ENCODE peak calls at places on chromosomes 3 and 15, in six cellular contexts. F, H, G, V, C and Z are unnamed samples. For H3K4me1, the result is how much of the 10 kb centered on the place peaks cover.

GRCh38 chr3:51280171-51280570 is 104.9 kb upstream of the MANF start:
- DNase-seq in G (no peak), C (no peak), H (no peak), F (no peak), V (no peak), Z (no peak)

GRCh38 chr3:156728267-156728985 is 54.0 kb downstream of the TIPARP start:
- DNase-seq in F (no peak), C (no peak), V (peak), G (peak), H (no peak), Z (no peak)

GRCh38 chr3:107884719-107885460 is 205.9 kb downstream of the CD47 start:
- DNase-seq in V (peak), G (peak), C (no peak), F (no peak), H (no peak), Z (no peak)

GRCh38 chr3:33008282-33008681 is 56.8 kb downstream of the CCR4 start:
- DNase-seq in F (no peak), C (no peak), V (no peak), H (no peak), G (no peak), Z (no peak)

GRCh38 chr3:151166161-151166560 is 36.9 kb downstream of the GPR171 start:
- DNase-seq in H (no peak), C (no peak), F (no peak), V (peak), G (peak), Z (no peak)

GRCh38 chr3:31495971-31496370 is 36.8 kb upstream of the STT3B start:
- DNase-seq in G (peak), F (no peak), C (no peak), V (peak), H (no peak), Z (no peak)

GRCh38 chr3:139301183-139301582 is 42.6 kb upstream of the MRPS22 start:
- DNase-seq in V (peak), H (no peak), C (no peak), F (no peak), G (peak), Z (no peak)

GRCh38 chr3:167941234-167941995 is 154.3 kb downstream of the GOLIM4 start:
- DNase-seq in F (peak), V (peak), C (peak), G (peak), H (peak), Z (no peak)

GRCh38 chr3:134216206-134216764 is 34.4 kb downstream of the RYK start:
- DNase-seq in H (no peak), V (no peak), C (no peak), F (no peak), G (no peak), Z (no peak)

GRCh38 chr3:136664771-136665170 is 87.4 kb downstream of the STAG1 start:
- DNase-seq in V (no peak), H (no peak), G (no peak), C (no peak), F (no peak), Z (no peak)

GRCh38 chr3:65597952-65598413 is 440.7 kb downstream of the MAGI1 start:
- DNase-seq in H (no peak), F (no peak), V (peak), C (no peak), G (no peak), Z (no peak)

GRCh38 chr3:48399387-48400172 is 27.6 kb downstream of the FBXW12 start:
- DNase-seq in F (no peak), V (no peak), G (peak), H (no peak), C (no peak), Z (no peak)

GRCh38 chr3:8737823-8738222 is 4.2 kb downstream of the CAV3 start:
- DNase-seq in G (no peak), F (no peak), V (no peak), H (no peak), C (no peak), Z (no peak)

GRCh38 chr15:28082891-28083688 is 16.0 kb downstream of the OCA2 start:
- DNase-seq in G (no peak), C (no peak), H (no peak), V (no peak), F (no peak), Z (no peak)

GRCh38 chr3:78277220-78277619 is 1237.3 kb downstream of the ROBO2 start:
- DNase-seq in H (no peak), V (no peak), C (no peak), F (no peak), G (no peak), Z (no peak)

GRCh38 chr3:73805435-73805834 is 180.7 kb upstream of the PDZRN3 start:
- DNase-seq in H (peak), F (peak), V (no peak), C (peak), G (no peak), Z (no peak)

GRCh38 chr3:14605070-14605469 is 46.5 kb upstream of the CCDC174 start:
- DNase-seq in V (peak), F (no peak), G (peak), H (no peak), C (no peak), Z (no peak)

GRCh38 chr3:49910409-49911123 is 6.9 kb upstream of the MST1R start:
- DNase-seq in V (no peak), F (no peak), C (no peak), G (no peak), H (no peak), Z (no peak)

GRCh38 chr3:56125358-56126005 is 342.8 kb downstream of the ERC2 start:
- DNase-seq in H (peak), G (peak), V (peak), F (no peak), C (no peak), Z (no peak)

GRCh38 chr3:45145681-45146614 is at the start of gene CDCP1:
- DNase-seq in G (peak), F (no peak), H (no peak), C (no peak), V (peak), Z (no peak)

GRCh38 chr3:173911446-173911845 is 513.9 kb downstream of the NLGN1 start:
- DNase-seq in H (no peak), G (no peak), V (no peak), C (no peak), F (no peak), Z (no peak)

GRCh38 chr3:45509768-45510129 is 84.8 kb upstream of the LIMD1 start:
- DNase-seq in C (no peak), H (no peak), F (no peak), G (no peak), V (no peak), Z (no peak)

GRCh38 chr3:175422744-175423143 is 563.6 kb downstream of the NAALADL2 start:
- DNase-seq in H (no peak), G (peak), V (no peak), F (no peak), C (no peak), Z (no peak)

GRCh38 chr3:148158210-148158609 is 539.5 kb upstream of the AGTR1 start:
- DNase-seq in F (no peak), H (no peak), V (peak), G (peak), C (peak), Z (no peak)

GRCh38 chr3:178634975-178635374 is 98.7 kb downstream of the KCNMB2 start:
- DNase-seq in C (no peak), V (no peak), F (no peak), G (no peak), H (no peak), Z (no peak)

GRCh38 chr3:33957176-33957575 is 158.7 kb downstream of the PDCD6IP start:
- DNase-seq in C (no peak), H (no peak), V (no peak), F (no peak), G (no peak), Z (no peak)

GRCh38 chr15:50819344-50819743 is 53.8 kb upstream of the SPPL2A start:
- DNase-seq in V (peak), C (no peak), G (no peak), F (no peak), H (no peak), Z (no peak)

GRCh38 chr15:64521726-64522164 is 61.4 kb downstream of the ZNF609 start:
- DNase-seq in G (peak), F (no peak), V (peak), C (no peak), H (no peak), Z (no peak)

GRCh38 chr3:160588023-160588422 is 22.7 kb upstream of the KPNA4 start:
- DNase-seq in V (no peak), H (no peak), G (no peak), F (no peak), C (no peak), Z (no peak)

GRCh38 chr3:139281512-139282196 is 62.2 kb upstream of the MRPS22 start:
- DNase-seq in C (no peak), H (no peak), V (peak), F (no peak), G (no peak), Z (no peak)

GRCh38 chr15:32717290-32718081 is at the start of gene GREM1:
- DNase-seq in H (no peak), F (no peak), G (no peak), C (no peak), V (peak), Z (no peak)

GRCh38 chr15:39598186-39598850 is 17.4 kb downstream of the THBS1 start:
- DNase-seq in C (no peak), V (peak), G (peak), F (no peak), H (no peak), Z (no peak)

GRCh38 chr3:16448691-16449090 is 64.8 kb downstream of the RFTN1 start:
- DNase-seq in G (peak), V (peak), F (peak), C (peak), H (peak), Z (no peak)

GRCh38 chr3:16455946-16456345 is 57.6 kb downstream of the RFTN1 start:
- DNase-seq in G (no peak), C (no peak), H (no peak), F (no peak), V (no peak), Z (no peak)

GRCh38 chr3:16455001-16455400 is 58.5 kb downstream of the RFTN1 start:
- DNase-seq in C (peak), H (peak), V (no peak), G (no peak), F (no peak), Z (no peak)

GRCh38 chr3:16449369-16449768 is 64.1 kb downstream of the RFTN1 start:
- DNase-seq in V (no peak), C (no peak), F (no peak), H (no peak), G (no peak), Z (no peak)

DNA sequence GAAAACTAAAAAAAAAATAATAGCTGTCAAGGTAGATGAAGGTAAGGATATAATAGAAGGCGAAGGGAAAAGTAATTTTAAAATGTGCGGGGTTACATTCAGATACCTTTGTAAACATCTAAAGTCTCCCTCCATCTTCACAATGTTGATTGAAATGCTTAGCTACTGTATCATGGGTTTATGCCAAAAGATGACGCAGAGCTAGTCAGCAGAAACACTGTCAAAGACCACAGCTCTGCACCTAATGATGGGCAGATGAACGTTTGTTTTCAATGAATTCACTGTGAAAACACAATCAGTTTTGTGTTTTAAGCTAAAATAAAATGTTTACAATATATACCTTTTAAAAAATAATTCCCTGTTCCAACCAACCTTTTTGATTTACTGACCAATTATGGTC is 61.2 kb downstream of the RFTN1 start:
- DNase-seq in V (peak), F (no peak), C (no peak), G (peak), H (no peak), Z (no peak)
- H3K4me1 ChIP-seq in V (under half), F (under half), C (half or more), G (under half), H (under half), Z (under half)

DNA sequence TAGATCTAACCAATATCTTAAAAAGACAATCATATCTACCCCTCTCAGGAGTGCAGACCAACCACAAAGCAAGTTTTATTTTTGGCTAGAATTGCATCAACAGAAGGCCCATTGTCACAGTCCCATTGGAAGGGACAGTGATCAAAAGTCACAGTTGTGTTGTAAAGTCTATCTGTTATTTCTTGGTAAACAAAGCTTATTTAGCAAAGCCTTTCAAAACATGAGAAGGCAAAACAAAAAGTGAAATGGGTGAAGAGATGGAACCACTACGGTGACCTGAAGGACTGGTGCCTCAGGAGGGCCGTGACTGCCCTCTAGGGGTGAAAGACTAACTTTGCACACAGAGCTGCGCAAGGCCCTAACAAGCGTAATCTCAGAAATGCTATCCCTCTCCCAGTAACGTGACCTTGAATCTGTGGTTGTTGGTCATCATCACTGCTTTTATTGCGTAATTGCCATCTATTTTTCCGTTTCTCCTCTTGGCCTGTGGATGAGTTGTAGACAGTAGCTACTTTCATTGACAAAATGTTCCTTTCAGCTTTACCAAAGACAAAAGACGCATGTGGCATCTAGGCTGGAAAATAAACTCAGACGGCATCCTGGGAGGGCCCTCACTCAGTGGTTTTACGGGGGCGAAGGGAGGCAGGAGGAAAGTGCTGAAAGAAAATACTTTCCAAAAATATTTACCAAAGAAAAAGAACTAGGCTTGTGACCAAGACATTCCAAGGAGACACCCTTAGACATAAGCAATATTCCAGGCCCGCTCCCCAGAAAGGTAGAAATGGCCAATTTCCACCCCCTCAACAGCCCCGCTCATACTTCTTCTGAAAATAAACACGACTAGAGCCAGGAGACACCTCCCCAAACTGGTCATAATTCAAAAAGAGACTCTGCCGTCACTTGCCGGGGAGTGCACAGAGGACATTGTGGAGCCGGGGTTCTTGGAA is 79.4 kb downstream of the FRMD4B start:
- DNase-seq in V (peak), G (peak), H (peak), F (peak), C (peak), Z (no peak)
- H3K4me3 ChIP-seq in V (no peak), G (no peak), H (no peak), F (no peak), C (no peak), Z (no peak)

DNA sequence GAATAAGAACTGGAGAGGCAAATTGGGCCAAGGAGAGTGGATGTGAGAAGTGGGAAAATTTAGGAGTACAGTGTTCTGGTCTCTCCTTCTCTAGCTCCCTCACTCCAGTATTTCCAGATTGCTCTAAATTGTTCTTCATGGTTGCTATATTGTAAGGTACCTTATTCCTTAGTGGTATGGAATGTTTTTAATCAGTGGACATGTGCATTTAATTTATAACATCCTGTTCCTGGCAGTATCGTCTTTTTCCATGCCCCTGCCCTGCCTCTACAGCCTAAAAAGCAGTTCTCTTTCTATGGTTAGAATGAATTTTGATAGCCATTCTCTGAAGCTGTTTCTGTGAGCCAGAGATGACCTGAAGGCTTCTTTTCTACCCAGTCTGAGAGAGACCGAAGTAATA is 180.5 kb downstream of the TCF12 start:
- DNase-seq in H (no peak), V (no peak), G (no peak), F (no peak), C (no peak), Z (no peak)
- H3K4me1 ChIP-seq in H (under half), V (under half), G (under half), F (under half), C (under half), Z (under half)

DNA sequence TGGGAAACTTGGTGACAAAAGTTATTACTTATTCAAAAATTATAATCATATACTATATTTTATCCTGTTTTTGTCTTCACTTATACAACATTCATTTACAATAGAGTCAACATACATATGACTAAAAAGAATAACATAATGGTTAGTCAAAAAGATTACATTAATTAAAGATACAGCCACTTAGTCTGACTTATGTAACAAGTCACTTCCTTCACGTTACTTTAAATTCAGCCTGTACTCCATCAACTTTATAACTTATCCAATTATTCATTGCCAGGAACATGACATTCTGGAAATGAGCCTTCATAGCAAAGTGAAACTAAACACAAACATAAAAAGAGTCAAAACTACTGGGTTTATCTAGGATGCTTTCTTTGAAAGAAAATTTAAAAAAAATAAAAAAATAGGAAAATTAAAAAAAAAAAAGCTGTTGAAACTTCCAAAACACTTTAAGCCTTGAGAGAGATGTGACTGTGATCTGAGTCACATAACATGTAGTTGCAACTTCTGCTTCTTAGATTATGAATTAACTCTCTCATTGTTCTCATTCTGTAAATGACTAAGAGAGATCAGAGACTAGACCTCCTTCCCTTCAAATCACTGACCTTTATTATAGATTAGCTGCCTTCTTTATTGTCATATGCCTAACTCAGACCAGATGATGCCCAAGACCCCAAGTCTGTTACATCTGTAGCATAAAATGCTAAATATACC is 107.8 kb downstream of the MYRIP start:
- DNase-seq in V (peak), F (no peak), H (no peak), G (no peak), C (no peak), Z (no peak)
- H3K4me3 ChIP-seq in V (no peak), F (no peak), H (no peak), G (no peak), C (no peak), Z (no peak)